ENCODE peak calls at places on chromosomes 3 and 15, in ten cellular contexts. Y is AG09309, B is heart right ventricle, X is SK-N-SH, K is fibroblast of lung, Q is bronchial epithelial cell, F is trophoblast cell, R is adrenal gland, N is WERI-Rb-1, L is GM23248. S is an unnamed sample.

GRCh38 chr15:34132881-34133280 is 31.0 kb downstream of the PGBD4 start:
- DNase-seq in X (no peak), N (no peak), Q (no peak), K (peak), L (no peak), R (no peak), Y (no peak), B (no peak), F (no peak), S (no peak)

GRCh38 chr3:123724306-123724705 is 139.5 kb upstream of the HACD2 start:
- DNase-seq in F (peak), K (peak), N (no peak), R (no peak), L (peak), B (no peak), Y (no peak), X (no peak), Q (peak), S (no peak)

GRCh38 chr3:155024006-155024638 is 56.0 kb upstream of the MME start:
- DNase-seq in X (no peak), N (no peak), R (no peak), K (peak), F (peak), Q (no peak), Y (no peak), B (no peak), L (peak), S (no peak)

GRCh38 chr15:90667063-90667754 is 49.9 kb upstream of the BLM start:
- DNase-seq in Y (no peak), K (no peak), X (no peak), R (no peak), L (peak), N (no peak), F (no peak), B (no peak), Q (peak), S (no peak)

GRCh38 chr3:132730891-132731580 is 8.8 kb upstream of the NPHP3 start:
- DNase-seq in F (peak), X (peak), R (no peak), N (peak), Q (peak), B (peak), Y (peak), K (peak), L (peak), S (peak)

GRCh38 chr3:56023546-56023945 is 444.7 kb downstream of the ERC2 start:
- DNase-seq in F (no peak), R (no peak), K (no peak), N (no peak), L (no peak), B (no peak), X (no peak), Y (no peak), Q (no peak), S (no peak)

GRCh38 chr3:79367066-79367465 is 400.7 kb downstream of the ROBO1 start:
- DNase-seq in Y (no peak), N (no peak), R (no peak), L (peak), K (peak), Q (peak), F (peak), B (no peak), X (no peak), S (no peak)

GRCh38 chr15:49987896-49988295 is 131.1 kb downstream of the ATP8B4 start:
- DNase-seq in Y (no peak), K (no peak), Q (no peak), F (peak), N (no peak), B (no peak), X (no peak), R (no peak), L (no peak), S (no peak)

GRCh38 chr3:141401095-141401494 is 32.8 kb downstream of the ZBTB38 start:
- DNase-seq in N (no peak), R (no peak), Y (no peak), X (no peak), L (no peak), F (no peak), Q (no peak), B (no peak), K (no peak), S (no peak)

GRCh38 chr3:17473761-17474160 is 268.7 kb downstream of the TBC1D5 start:
- DNase-seq in R (no peak), K (no peak), Y (no peak), F (peak), B (no peak), L (peak), Q (peak), N (no peak), X (peak), S (no peak)

GRCh38 chr3:99365979-99366378 is 272.4 kb upstream of the COL8A1 start:
- DNase-seq in B (no peak), Q (no peak), R (no peak), X (no peak), F (no peak), Y (no peak), N (no peak), K (peak), L (no peak), S (no peak)

GRCh38 chr15:55992769-55993110 is 672 bp downstream of the NEDD4 start:
- DNase-seq in B (no peak), N (no peak), Y (peak), X (no peak), K (no peak), F (no peak), L (peak), R (no peak), Q (no peak), S (no peak)

GRCh38 chr15:75361989-75362641 is 6.3 kb downstream of the MAN2C1 start:
- DNase-seq in F (no peak), B (no peak), K (no peak), Q (no peak), X (peak), L (no peak), N (no peak), Y (no peak), R (peak), S (no peak)
- H3K4me3 ChIP-seq in F (no peak), B (no peak), K (no peak), Q (no peak), X (no peak), L (no peak), N (no peak), Y (no peak), R (no peak), S (no peak)

GRCh38 chr15:31360843-31361763 is 34.5 kb downstream of the KLF13 start:
- DNase-seq in R (no peak), X (peak), N (no peak), F (peak), Y (no peak), K (no peak), Q (peak), B (peak), L (no peak), S (peak)
- H3K4me3 ChIP-seq in R (no peak), X (no peak), N (no peak), F (no peak), Y (no peak), K (no peak), Q (no peak), B (no peak), L (no peak), S (peak)

GRCh38 chr15:48796521-48796920 is 14.3 kb downstream of the CEP152 start:
- DNase-seq in Y (no peak), L (no peak), R (no peak), K (peak), X (no peak), F (no peak), Q (no peak), B (no peak), N (no peak), S (no peak)

GRCh38 chr15:48795901-48796300 is 15.0 kb downstream of the CEP152 start:
- DNase-seq in X (no peak), K (no peak), B (no peak), L (no peak), F (no peak), N (no peak), Y (no peak), Q (no peak), R (no peak), S (no peak)

GRCh38 chr15:48796930-48797329 is 13.9 kb downstream of the CEP152 start:
- DNase-seq in N (no peak), R (no peak), Y (no peak), L (peak), Q (peak), K (peak), X (no peak), B (no peak), F (no peak), S (peak)

GRCh38 chr15:48798319-48798718 is 12.6 kb downstream of the CEP152 start:
- DNase-seq in X (peak), N (peak), L (no peak), Q (no peak), K (no peak), B (no peak), F (no peak), Y (no peak), R (no peak), S (no peak)

DNA sequence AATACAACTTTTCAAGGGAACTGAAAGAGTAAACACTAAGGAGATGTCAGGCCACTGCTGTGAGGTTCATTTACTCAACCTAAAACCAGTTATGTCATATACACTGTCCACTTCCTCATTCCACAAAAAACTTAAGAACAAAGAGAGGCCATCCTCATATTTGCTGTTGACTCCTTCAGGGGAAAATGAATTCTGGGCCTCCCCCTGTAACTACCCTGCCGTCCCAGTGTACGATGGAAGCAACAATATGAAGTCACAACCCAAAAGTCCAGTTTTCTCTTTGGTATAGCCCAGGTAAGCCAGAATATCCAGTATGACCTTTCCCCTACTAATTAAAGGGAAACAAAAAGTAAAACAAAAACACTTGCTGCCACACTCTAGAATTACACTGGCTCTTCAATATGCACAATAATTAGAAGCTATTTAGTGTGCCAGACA is 16.2 kb downstream of the CEP152 start:
- DNase-seq in B (no peak), N (no peak), Q (peak), Y (no peak), K (peak), R (no peak), L (peak), F (peak), X (no peak), S (no peak)
- H3K4me3 ChIP-seq in B (no peak), N (no peak), Q (no peak), Y (no peak), K (no peak), R (peak), L (no peak), F (no peak), X (no peak), S (no peak)

GRCh38 chr3:134652886-134653630 is 2.2 kb upstream of the KY start:
- DNase-seq in N (no peak), X (no peak), K (no peak), B (no peak), L (no peak), Q (no peak), F (no peak), R (no peak), Y (no peak), S (no peak)

GRCh38 chr3:134651347-134652041 is 672 bp upstream of the KY start:
- DNase-seq in R (peak), Q (no peak), K (peak), Y (peak), L (peak), F (no peak), X (no peak), B (peak), N (peak), S (no peak)

GRCh38 chr3:134652409-134652831 is 1.6 kb upstream of the KY start:
- DNase-seq in Q (peak), X (no peak), N (no peak), F (no peak), Y (peak), B (no peak), R (no peak), L (peak), K (peak), S (no peak)

GRCh38 chr3:134649106-134649705 is 1.6 kb downstream of the KY start:
- DNase-seq in X (no peak), N (no peak), Q (no peak), Y (no peak), B (no peak), K (no peak), L (no peak), F (no peak), R (no peak), S (no peak)

GRCh38 chr3:134650431-134651346 is at the start of gene KY:
- DNase-seq in B (peak), N (peak), Y (no peak), F (peak), Q (peak), X (peak), R (peak), L (peak), K (peak), S (peak)
- H3K4me3 ChIP-seq in B (peak), N (peak), Y (peak), F (peak), Q (peak), X (peak), R (peak), L (peak), K (peak), S (no peak)

GRCh38 chr3:66561374-66561773 is 60.6 kb upstream of the LRIG1 start:
- DNase-seq in K (peak), X (no peak), R (no peak), Q (peak), N (no peak), L (peak), F (peak), B (no peak), Y (no peak), S (no peak)

GRCh38 chr3:66572090-66572632 is 71.3 kb upstream of the LRIG1 start:
- DNase-seq in X (no peak), N (peak), K (no peak), F (no peak), R (no peak), Q (no peak), L (no peak), B (no peak), Y (no peak), S (no peak)

GRCh38 chr3:66565301-66565700 is 64.5 kb upstream of the LRIG1 start:
- DNase-seq in F (no peak), X (no peak), R (no peak), B (no peak), N (no peak), Q (no peak), K (peak), L (no peak), Y (no peak), S (no peak)

DNA sequence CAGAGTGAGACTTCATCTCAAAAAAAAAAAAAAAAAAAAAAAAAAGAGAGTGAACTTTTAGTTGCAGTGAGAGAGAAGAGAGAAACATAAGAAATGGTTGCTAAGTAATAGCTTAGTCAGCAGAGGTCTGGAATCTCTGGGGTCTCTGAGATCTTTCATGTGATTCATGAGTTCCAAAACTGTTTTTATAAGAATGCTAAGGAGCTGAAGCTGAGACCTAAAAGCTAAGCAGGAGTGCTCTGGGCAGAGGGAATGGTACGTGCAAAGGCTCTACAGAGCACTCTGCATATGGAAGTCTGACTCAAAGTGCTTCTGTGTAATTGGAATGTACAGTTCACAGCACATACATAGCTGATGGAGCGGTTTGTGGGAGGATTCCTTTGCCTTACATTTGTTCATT is 66.2 kb upstream of the LRIG1 start:
- DNase-seq in L (no peak), B (no peak), F (peak), Q (no peak), X (no peak), N (no peak), Y (no peak), R (no peak), K (peak), S (no peak)
- H3K4me3 ChIP-seq in L (no peak), B (no peak), F (no peak), Q (no peak), X (no peak), N (no peak), Y (no peak), R (no peak), K (no peak), S (no peak)

DNA sequence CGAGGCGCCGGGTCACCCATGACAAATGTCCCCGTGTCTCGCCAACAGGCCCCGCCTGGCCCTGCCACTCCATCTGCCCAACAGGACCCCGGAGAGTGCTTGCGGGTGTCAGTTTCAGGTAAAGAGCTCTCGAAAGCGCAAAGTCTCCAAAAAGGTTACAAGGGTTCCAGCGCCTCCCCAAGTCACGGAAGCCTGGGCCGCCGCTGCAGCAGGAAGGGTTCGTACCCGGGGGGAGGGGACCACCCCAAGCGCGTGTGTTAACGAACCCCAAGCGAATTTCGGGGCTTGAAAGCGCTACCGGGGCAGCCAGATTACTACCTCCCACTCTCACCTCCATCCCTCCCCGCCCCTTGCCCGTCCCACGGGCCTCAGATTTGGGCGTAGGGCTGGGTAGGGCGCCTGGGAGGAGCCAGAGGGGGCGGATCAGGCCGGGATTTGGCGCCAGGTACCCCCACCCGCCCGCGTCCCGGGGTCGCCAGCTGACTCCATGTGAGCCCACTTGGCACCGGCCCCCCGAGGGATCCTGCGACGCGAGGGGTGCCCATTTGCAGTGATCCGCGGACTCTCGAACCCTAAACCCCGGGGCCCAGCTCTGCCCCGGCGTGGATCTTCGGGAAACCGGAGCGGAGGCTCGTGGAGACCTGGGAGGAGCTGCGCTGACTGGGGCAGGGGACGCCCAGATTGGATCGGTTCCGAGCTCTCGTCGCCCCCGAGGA is 85.9 kb downstream of the NR2F2 start:
- DNase-seq in R (no peak), K (no peak), Y (no peak), X (no peak), N (no peak), Q (no peak), F (no peak), B (no peak), L (no peak), S (no peak)
- H3K4me3 ChIP-seq in R (peak), K (peak), Y (no peak), X (no peak), N (no peak), Q (peak), F (no peak), B (peak), L (peak), S (no peak)

GRCh38 chr3:159950156-159950898 is 38.3 kb upstream of the IL12A start:
- DNase-seq in Y (no peak), Q (no peak), L (no peak), X (no peak), N (no peak), B (no peak), F (no peak), R (no peak), K (no peak), S (no peak)

GRCh38 chr3:159947220-159947619 is 41.4 kb upstream of the IL12A start:
- DNase-seq in B (no peak), F (peak), K (peak), N (no peak), L (peak), X (no peak), R (no peak), Y (peak), Q (peak), S (no peak)

GRCh38 chr3:159953320-159953719 is 35.3 kb upstream of the IL12A start:
- DNase-seq in N (no peak), B (no peak), R (no peak), L (no peak), F (no peak), Q (no peak), Y (no peak), K (no peak), X (no peak), S (no peak)

GRCh38 chr3:159948423-159949140 is 40.1 kb upstream of the IL12A start:
- DNase-seq in F (no peak), X (no peak), Q (no peak), R (no peak), N (no peak), Y (no peak), L (peak), K (peak), B (no peak), S (no peak)

GRCh38 chr3:159951580-159951979 is 37.1 kb upstream of the IL12A start:
- DNase-seq in L (no peak), B (no peak), Q (no peak), N (no peak), Y (no peak), X (no peak), R (no peak), F (no peak), K (no peak), S (no peak)
- H3K4me3 ChIP-seq in L (no peak), B (no peak), Q (no peak), N (no peak), Y (no peak), X (no peak), R (no peak), F (no peak), K (no peak), S (no peak)

S was measured in CD4-positive, CD25-positive, alpha-beta regulatory T cell.